ENCODE peak calls at places on chromosome 10, in four cellular contexts. One of them, this sample, is unnamed.

GRCh38 chr10:46096426-46096825 is 50.4 kb upstream of the MSMB start:
- DNase-seq in AG04450: no peak
- DNase-seq in MM.1S: no peak
- DNase-seq in Peyer's patch: no peak
- DNase-seq in this sample: no peak

GRCh38 chr10:128274938-128275337 is 148.7 kb upstream of the MKI67 start:
- DNase-seq in AG04450: no peak
- DNase-seq in MM.1S: peak; percentile 53
- DNase-seq in Peyer's patch: no peak
- DNase-seq in this sample: peak; percentile 13

GRCh38 chr10:110141185-110141584 is 66.2 kb upstream of the MXI1 start:
- DNase-seq in AG04450: no peak
- DNase-seq in MM.1S: no peak
- DNase-seq in Peyer's patch: no peak
- DNase-seq in this sample: no peak

GRCh38 chr10:121804460-121804859 is 123.4 kb downstream of the ATE1 start:
- DNase-seq in AG04450: peak; percentile 29
- DNase-seq in MM.1S: no peak
- DNase-seq in Peyer's patch: no peak
- DNase-seq in this sample: no peak

GRCh38 chr10:15472431-15473400 is 101.6 kb upstream of the FAM171A1 start:
- DNase-seq in AG04450: peak; percentile 1
- DNase-seq in MM.1S: no peak
- DNase-seq in Peyer's patch: no peak
- DNase-seq in this sample: no peak

GRCh38 chr10:14586901-14587300 is 187.8 kb downstream of the FAM107B start:
- DNase-seq in AG04450: no peak
- DNase-seq in MM.1S: no peak
- DNase-seq in Peyer's patch: no peak
- DNase-seq in this sample: no peak

GRCh38 chr10:79207096-79207357 is 138.3 kb downstream of the ZMIZ1 start:
- DNase-seq in AG04450: no peak
- DNase-seq in MM.1S: no peak
- DNase-seq in Peyer's patch: no peak
- DNase-seq in this sample: no peak

GRCh38 chr10:112663181-112663879 is 216.3 kb downstream of the VTI1A start:
- DNase-seq in AG04450: no peak
- DNase-seq in MM.1S: no peak
- DNase-seq in Peyer's patch: no peak
- DNase-seq in this sample: no peak

GRCh38 chr10:35216303-35216905 is 89.8 kb downstream of the CREM start:
- DNase-seq in AG04450: no peak
- DNase-seq in MM.1S: no peak
- DNase-seq in Peyer's patch: no peak
- DNase-seq in this sample: no peak

GRCh38 chr10:65275296-65275695 is 1650.5 kb upstream of the LRRTM3 start:
- DNase-seq in AG04450: no peak
- DNase-seq in MM.1S: no peak
- DNase-seq in Peyer's patch: no peak
- DNase-seq in this sample: no peak

GRCh38 chr10:109773818-109774440 is 149.4 kb downstream of the XPNPEP1 start:
- DNase-seq in AG04450: no peak
- DNase-seq in MM.1S: peak; percentile 20
- DNase-seq in Peyer's patch: no peak
- DNase-seq in this sample: peak; percentile 34

GRCh38 chr10:17737021-17737965 is 14.7 kb upstream of the TMEM236 start:
- DNase-seq in AG04450: peak; percentile 4
- DNase-seq in MM.1S: peak; percentile 55
- DNase-seq in Peyer's patch: no peak
- DNase-seq in this sample: peak; percentile 32

GRCh38 chr10:97888641-97889262 is 39.1 kb downstream of the GOLGA7B start:
- DNase-seq in AG04450: no peak
- DNase-seq in MM.1S: no peak
- DNase-seq in Peyer's patch: peak; percentile 34
- DNase-seq in this sample: no peak

DNA sequence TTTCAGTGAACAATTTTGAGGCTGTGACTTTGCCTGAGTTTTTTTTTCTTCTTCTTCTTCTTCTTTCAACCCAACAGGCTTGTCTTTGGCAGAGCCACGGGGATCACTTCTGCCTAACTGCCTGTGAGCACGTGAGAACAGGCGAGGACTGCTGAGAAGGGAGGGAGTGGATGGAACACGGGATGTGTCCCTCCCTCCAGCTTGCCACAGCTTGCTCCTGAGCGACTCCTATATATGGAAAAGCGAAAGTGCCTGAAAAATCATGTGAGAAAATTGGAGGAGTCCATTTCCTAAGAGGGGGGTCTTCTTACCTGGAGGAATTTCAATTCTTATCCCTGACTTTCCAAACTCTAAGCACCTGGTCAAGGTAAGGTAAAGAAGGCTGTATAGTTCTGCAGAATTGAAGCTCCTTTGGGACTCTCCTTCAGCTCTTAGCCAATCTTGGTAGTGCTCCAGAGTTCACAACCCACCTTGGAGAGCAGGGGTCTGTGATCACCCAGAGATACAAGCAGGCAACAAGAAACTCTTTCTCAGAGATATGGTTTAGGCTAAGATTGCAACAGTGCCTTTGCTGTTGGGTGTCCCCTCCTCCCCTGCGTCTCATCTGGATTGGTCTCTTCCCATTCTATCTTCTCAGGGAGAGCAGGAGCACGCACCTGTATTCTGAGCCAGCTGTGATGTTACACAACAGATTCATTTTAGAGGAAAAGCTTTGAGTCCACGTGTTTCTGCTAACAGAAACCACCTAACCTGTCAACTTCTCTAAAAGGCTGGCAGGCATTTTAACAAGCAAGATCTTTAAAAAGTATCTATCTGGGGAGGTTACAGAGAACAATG is at the start of gene MAT1A:
- DNase-seq in AG04450: no peak
- DNase-seq in MM.1S: no peak
- DNase-seq in Peyer's patch: no peak
- DNase-seq in this sample: no peak
- TF ChIP-seq CTCF in AG04450: peak; percentile 9
- TF ChIP-seq CTCF in MM.1S: no peak
- TF ChIP-seq CTCF in Peyer's patch: no peak
- TF ChIP-seq CTCF in this sample: no peak

GRCh38 chr10:52911163-52911562 is 138.6 kb upstream of the MBL2 start:
- DNase-seq in AG04450: no peak
- DNase-seq in MM.1S: no peak
- DNase-seq in Peyer's patch: no peak
- DNase-seq in this sample: no peak

GRCh38 chr10:52903397-52903938 is 130.9 kb upstream of the MBL2 start:
- DNase-seq in AG04450: no peak
- DNase-seq in MM.1S: no peak
- DNase-seq in Peyer's patch: no peak
- DNase-seq in this sample: no peak

GRCh38 chr10:52906046-52906445 is 133.5 kb upstream of the MBL2 start:
- DNase-seq in AG04450: no peak
- DNase-seq in MM.1S: no peak
- DNase-seq in Peyer's patch: no peak
- DNase-seq in this sample: no peak

DNA sequence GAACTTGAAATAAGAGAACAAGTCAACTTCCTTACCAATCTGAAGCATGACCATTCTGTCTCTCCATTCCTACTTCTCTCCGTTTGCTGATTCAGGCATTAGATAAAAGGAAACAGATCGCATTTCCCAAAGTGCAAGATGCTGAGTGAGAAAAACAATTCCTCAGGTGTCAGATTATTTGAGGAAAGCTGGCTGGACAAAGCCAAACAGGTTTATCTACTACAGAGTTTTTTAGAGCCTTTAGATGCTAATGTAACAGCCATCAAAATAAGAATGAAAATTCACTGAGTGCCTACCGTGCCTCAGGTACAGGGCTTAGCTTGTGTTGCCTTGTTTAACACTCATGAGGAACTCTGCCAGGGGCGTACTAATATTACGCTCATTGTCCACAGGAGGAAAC is 135.9 kb upstream of the MBL2 start:
- DNase-seq in AG04450: no peak
- DNase-seq in MM.1S: no peak
- DNase-seq in Peyer's patch: no peak
- DNase-seq in this sample: no peak
- H3K4me3 ChIP-seq in AG04450: no peak overlapping the region
- H3K4me3 ChIP-seq in MM.1S: no peak overlapping the region
- H3K4me3 ChIP-seq in Peyer's patch: no peak overlapping the region
- H3K4me3 ChIP-seq in this sample: no peak overlapping the region

DNA sequence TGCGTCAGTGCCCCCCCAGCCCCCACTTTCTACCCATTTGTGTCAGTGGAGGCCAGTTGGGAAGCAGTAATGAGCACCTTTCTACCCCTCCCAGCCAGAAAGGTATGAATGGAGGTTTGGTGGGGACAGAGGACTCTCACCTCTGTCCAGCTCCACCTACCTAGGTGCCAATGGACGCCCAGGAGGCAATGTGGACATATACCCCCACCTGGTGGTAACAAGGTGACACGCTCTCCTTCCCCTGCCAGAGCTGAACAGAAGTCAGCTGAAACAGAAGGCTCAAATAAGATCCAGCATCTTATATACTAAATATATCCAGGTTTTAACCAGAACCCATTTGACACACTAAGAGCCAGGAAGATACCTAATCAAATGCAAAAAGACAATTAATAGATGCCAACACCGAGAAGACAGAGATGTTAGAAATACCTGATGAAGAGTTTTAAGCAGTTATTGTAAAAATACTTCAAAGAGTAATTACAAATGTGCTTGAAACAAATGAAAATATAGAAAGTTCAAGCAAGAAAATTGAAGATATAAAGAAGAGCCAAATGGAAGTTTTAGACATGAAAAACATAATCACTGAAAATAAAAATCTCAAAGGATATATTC is 18.4 kb upstream of the SORCS3 start:
- DNase-seq in AG04450: no peak
- DNase-seq in MM.1S: peak; percentile 18
- DNase-seq in Peyer's patch: no peak
- DNase-seq in this sample: peak; percentile 30
- TF ChIP-seq CTCF in AG04450: peak; percentile 47
- TF ChIP-seq CTCF in MM.1S: peak; percentile 35
- TF ChIP-seq CTCF in Peyer's patch: no peak
- TF ChIP-seq CTCF in this sample: peak; percentile 45

GRCh38 chr10:70442332-70442988 is 979 bp upstream of the NODAL start:
- DNase-seq in AG04450: no peak
- DNase-seq in MM.1S: no peak
- DNase-seq in Peyer's patch: no peak
- DNase-seq in this sample: no peak
- H3K4me3 ChIP-seq in AG04450: no peak overlapping the region
- H3K4me3 ChIP-seq in MM.1S: no peak overlapping the region
- H3K4me3 ChIP-seq in Peyer's patch: no peak overlapping the region
- H3K4me3 ChIP-seq in this sample: no peak overlapping the region

GRCh38 chr10:58070964-58071363 is 196.7 kb downstream of the IPMK start:
- DNase-seq in AG04450: no peak
- DNase-seq in MM.1S: no peak
- DNase-seq in Peyer's patch: no peak
- DNase-seq in this sample: no peak
- TF ChIP-seq CTCF in AG04450: no peak
- TF ChIP-seq CTCF in MM.1S: no peak
- TF ChIP-seq CTCF in Peyer's patch: no peak
- TF ChIP-seq CTCF in this sample: no peak

DNA sequence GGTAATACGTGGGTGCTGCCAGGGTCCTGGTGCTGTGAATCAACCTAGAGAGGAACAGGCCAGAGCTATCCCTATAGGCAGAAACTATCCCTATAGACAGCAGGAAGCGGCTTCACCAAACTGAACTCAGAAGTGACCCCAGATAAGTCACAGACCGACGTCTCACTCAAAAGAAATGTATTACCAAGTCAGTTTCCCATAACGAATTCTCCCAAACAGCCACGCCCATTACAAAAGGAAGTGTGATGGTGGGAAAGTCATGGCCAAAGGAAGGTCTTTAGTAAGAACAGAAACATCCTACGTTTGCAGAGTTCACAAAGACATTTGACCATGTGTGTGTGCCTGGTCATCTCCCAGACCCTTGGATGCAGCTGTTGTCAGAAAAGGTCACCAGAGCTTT is 470.8 kb upstream of the ADARB2 start:
- DNase-seq in AG04450: no peak
- DNase-seq in MM.1S: no peak
- DNase-seq in Peyer's patch: no peak
- DNase-seq in this sample: no peak
- H3K4me3 ChIP-seq in AG04450: no peak overlapping the region
- H3K4me3 ChIP-seq in MM.1S: no peak overlapping the region
- H3K4me3 ChIP-seq in Peyer's patch: no peak overlapping the region
- H3K4me3 ChIP-seq in this sample: no peak overlapping the region

DNA sequence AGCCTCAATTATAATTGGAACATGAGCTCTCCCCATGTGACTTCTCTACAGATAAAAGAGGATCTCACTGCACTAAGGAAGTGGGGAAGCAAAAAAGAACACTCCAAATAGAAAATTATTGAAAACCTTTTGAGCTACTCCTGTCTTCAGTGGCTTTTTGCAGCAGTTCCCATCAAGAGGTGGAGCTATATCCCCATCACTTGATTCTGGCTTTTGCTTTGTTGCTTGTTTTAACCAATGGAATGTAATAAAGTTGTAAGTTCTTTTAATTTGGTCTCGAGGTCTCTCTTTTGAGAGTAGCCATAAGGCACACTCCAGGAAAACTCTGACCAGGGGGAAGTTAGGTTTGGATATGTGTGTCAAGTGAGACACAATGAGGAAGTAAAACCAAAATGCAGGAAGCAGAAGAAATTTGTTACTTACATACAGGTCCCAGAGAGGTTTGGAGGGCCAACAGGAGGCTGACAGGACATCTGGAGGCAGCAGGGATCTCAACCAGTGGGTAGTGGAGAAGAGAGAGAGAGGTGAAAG is 569.4 kb downstream of the HTR7 start:
- DNase-seq in AG04450: peak; percentile 30
- DNase-seq in MM.1S: no peak
- DNase-seq in Peyer's patch: no peak
- DNase-seq in this sample: peak; percentile 12
- TF ChIP-seq CTCF in AG04450: peak; percentile 68
- TF ChIP-seq CTCF in MM.1S: no peak
- TF ChIP-seq CTCF in Peyer's patch: no peak
- TF ChIP-seq CTCF in this sample: no peak

GRCh38 chr10:117983961-117984360 is 62.8 kb downstream of the RAB11FIP2 start:
- DNase-seq in AG04450: no peak
- DNase-seq in MM.1S: no peak
- DNase-seq in Peyer's patch: no peak
- DNase-seq in this sample: no peak
- H3K4me3 ChIP-seq in AG04450: no peak overlapping the region
- H3K4me3 ChIP-seq in MM.1S: no peak overlapping the region
- H3K4me3 ChIP-seq in Peyer's patch: no peak overlapping the region
- H3K4me3 ChIP-seq in this sample: no peak overlapping the region

GRCh38 chr10:69363666-69364065 is 53.1 kb downstream of the TACR2 start:
- DNase-seq in AG04450: no peak
- DNase-seq in MM.1S: no peak
- DNase-seq in Peyer's patch: no peak
- DNase-seq in this sample: no peak

GRCh38 chr10:69367469-69367868 is 49.2 kb downstream of the TACR2 start:
- DNase-seq in AG04450: no peak
- DNase-seq in MM.1S: no peak
- DNase-seq in Peyer's patch: no peak
- DNase-seq in this sample: no peak

GRCh38 chr10:69362471-69362954 is 54.2 kb downstream of the TACR2 start:
- DNase-seq in AG04450: peak; percentile 45
- DNase-seq in MM.1S: no peak
- DNase-seq in Peyer's patch: no peak
- DNase-seq in this sample: no peak

GRCh38 chr10:69361303-69361614 is 55.5 kb downstream of the TACR2 start:
- DNase-seq in AG04450: no peak
- DNase-seq in MM.1S: no peak
- DNase-seq in Peyer's patch: no peak
- DNase-seq in this sample: no peak

GRCh38 chr10:69364232-69364631 is 52.5 kb downstream of the TACR2 start:
- DNase-seq in AG04450: no peak
- DNase-seq in MM.1S: no peak
- DNase-seq in Peyer's patch: no peak
- DNase-seq in this sample: no peak
- TF ChIP-seq CTCF in AG04450: no peak
- TF ChIP-seq CTCF in MM.1S: no peak
- TF ChIP-seq CTCF in Peyer's patch: no peak
- TF ChIP-seq CTCF in this sample: no peak